ENCODE peak calls at places on chromosome 19, in eight cellular contexts. Y is psoas muscle; C is uterus; X is ascending aorta; O is Peyer's patch; N is sigmoid colon; Q is thyroid gland; F is CD8-positive, alpha-beta T cell. I is an unnamed sample. For H3K36me3, the result is how much of the 10 kb centered on the place peaks cover.

GRCh38 chr19:11364296-11364904 is 9.2 kb downstream of the PLPPR2 start:
- DNase-seq in X (no peak), C (no peak), O (no peak), Y (no peak), Q (no peak), F (no peak), N (no peak), I (no peak)

GRCh38 chr19:43465468-43466120 is at the start of gene LYPD3:
- DNase-seq in Q (no peak), F (no peak), O (peak), C (peak), N (no peak), X (no peak), Y (no peak), I (peak)

GRCh38 chr19:12668937-12669271 is 2.3 kb downstream of the WDR83 start:
- DNase-seq in Y (peak), O (no peak), Q (peak), N (peak), C (peak), F (no peak), X (no peak), I (peak)

GRCh38 chr19:12603714-12604113 is 6.9 kb downstream of the ZNF490 start:
- DNase-seq in C (no peak), Y (no peak), F (no peak), O (no peak), Q (no peak), N (no peak), X (no peak), I (no peak)

GRCh38 chr19:31338069-31338767 is 11.0 kb downstream of the TSHZ3 start:
- DNase-seq in X (no peak), C (peak), O (no peak), N (peak), Q (peak), F (no peak), Y (peak), I (no peak)

GRCh38 chr19:50565984-50566903 is 2.0 kb downstream of the LRRC4B start:
- DNase-seq in Q (no peak), O (no peak), Y (no peak), C (no peak), X (no peak), N (no peak), F (no peak), I (no peak)

GRCh38 chr19:12064266-12065099 is at the start of gene ZNF844:
- DNase-seq in X (peak), Y (peak), O (peak), Q (peak), N (peak), C (peak), F (peak), I (peak)

GRCh38 chr19:39297931-39298634 is 1.9 kb downstream of the IFNL1 start:
- DNase-seq in O (no peak), Q (no peak), X (no peak), N (peak), F (peak), C (no peak), Y (peak), I (no peak)

GRCh38 chr19:46471116-46471733 is at the start of gene PNMA8A:
- DNase-seq in F (no peak), X (peak), Y (peak), C (peak), O (no peak), Q (peak), N (peak), I (peak)

GRCh38 chr19:5949792-5950305 is 28.1 kb downstream of the RANBP3 start:
- DNase-seq in O (no peak), Q (peak), F (peak), Y (no peak), C (no peak), X (no peak), N (no peak), I (peak)

GRCh38 chr19:43476606-43477005 is 11.2 kb upstream of the LYPD3 start:
- DNase-seq in O (no peak), N (no peak), C (no peak), X (no peak), Y (no peak), Q (no peak), F (no peak), I (no peak)

GRCh38 chr19:42081584-42082258 is 5.8 kb downstream of the ZNF574 start:
- DNase-seq in O (no peak), N (no peak), Y (no peak), C (no peak), Q (no peak), F (no peak), X (no peak), I (no peak)

GRCh38 chr19:29965529-29965928 is 23.5 kb downstream of the URI1 start:
- DNase-seq in N (no peak), F (no peak), Y (no peak), O (no peak), Q (no peak), X (no peak), C (no peak), I (no peak)

GRCh38 chr19:37763488-37763887 is 15.9 kb downstream of the ZNF573 start:
- DNase-seq in X (no peak), F (no peak), O (no peak), Y (no peak), C (no peak), N (no peak), Q (no peak), I (no peak)

GRCh38 chr19:33193864-33194362 is at the start of gene LRP3:
- DNase-seq in N (no peak), Y (peak), F (no peak), C (peak), X (no peak), O (peak), Q (peak), I (no peak)

GRCh38 chr19:49009828-49010227 is 7.1 kb downstream of the LHB start:
- DNase-seq in F (no peak), N (no peak), Q (no peak), Y (no peak), C (no peak), O (no peak), X (no peak), I (no peak)
- H3K36me3 ChIP-seq in F (under half), N (under half), Q (half or more), Y (half or more), C (under half), O (under half), X (half or more), I (half or more)

GRCh38 chr19:7293795-7294570 is at the start of gene INSR:
- DNase-seq in Q (peak), O (peak), C (peak), Y (peak), X (peak), F (peak), N (peak), I (peak)

GRCh38 chr19:7295912-7296486 is 1.8 kb upstream of the INSR start:
- DNase-seq in X (no peak), Q (no peak), F (no peak), Y (no peak), C (no peak), O (no peak), N (no peak), I (no peak)

GRCh38 chr19:7294571-7295212 is 478 bp upstream of the INSR start:
- DNase-seq in Y (peak), F (no peak), O (peak), X (no peak), N (peak), C (peak), Q (peak), I (peak)

GRCh38 chr19:7292352-7292949 is 1.8 kb downstream of the INSR start:
- DNase-seq in N (no peak), F (no peak), C (no peak), X (no peak), O (no peak), Y (no peak), Q (no peak), I (no peak)

GRCh38 chr19:7292950-7293794 is 1.0 kb downstream of the INSR start:
- DNase-seq in F (no peak), N (peak), Q (peak), C (peak), X (no peak), O (peak), Y (peak), I (peak)
- H3K27ac ChIP-seq in F (no peak), N (peak), Q (no peak), C (peak), X (peak), O (peak), Y (peak), I (peak)

GRCh38 chr19:53813996-53814395 is 10.1 kb downstream of the NLRP12 start:
- DNase-seq in C (no peak), X (no peak), O (no peak), N (no peak), Y (no peak), F (no peak), Q (no peak), I (no peak)

GRCh38 chr19:53809518-53810186 is 14.5 kb downstream of the NLRP12 start:
- DNase-seq in O (no peak), X (no peak), C (no peak), Q (no peak), N (no peak), Y (no peak), F (no peak), I (no peak)

GRCh38 chr19:53810891-53811290 is 13.2 kb downstream of the NLRP12 start:
- DNase-seq in N (no peak), C (no peak), F (no peak), X (no peak), O (no peak), Y (no peak), Q (no peak), I (no peak)

GRCh38 chr19:53810187-53810546 is 13.9 kb downstream of the NLRP12 start:
- DNase-seq in Q (no peak), C (no peak), O (no peak), Y (no peak), N (no peak), X (no peak), F (no peak), I (no peak)

DNA sequence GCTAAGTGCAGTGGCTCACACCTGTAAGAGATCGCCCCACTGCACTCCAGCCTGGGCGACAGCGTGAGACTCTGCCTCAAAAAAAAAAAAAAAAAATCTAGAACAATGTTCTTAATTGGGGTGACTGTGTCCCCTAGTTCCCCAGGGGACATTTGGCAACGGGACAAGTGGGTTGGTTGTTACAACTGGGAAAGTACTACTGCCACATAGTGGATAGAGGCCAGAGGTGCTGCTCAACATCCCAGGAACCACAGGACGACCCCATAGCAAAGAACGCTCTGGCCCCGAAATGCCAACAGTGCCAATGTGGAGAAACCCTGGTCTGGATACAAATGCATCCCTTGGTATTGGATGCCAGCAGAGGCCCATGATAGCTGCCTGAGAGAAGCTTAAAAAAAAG is 11.8 kb downstream of the NLRP12 start:
- DNase-seq in Y (no peak), C (no peak), F (no peak), O (no peak), Q (no peak), N (no peak), X (no peak), I (no peak)
- TF ChIP-seq CTCF in Y (no peak), C (no peak), F (no peak), O (no peak), Q (no peak), N (no peak), X (no peak), I (no peak)

DNA sequence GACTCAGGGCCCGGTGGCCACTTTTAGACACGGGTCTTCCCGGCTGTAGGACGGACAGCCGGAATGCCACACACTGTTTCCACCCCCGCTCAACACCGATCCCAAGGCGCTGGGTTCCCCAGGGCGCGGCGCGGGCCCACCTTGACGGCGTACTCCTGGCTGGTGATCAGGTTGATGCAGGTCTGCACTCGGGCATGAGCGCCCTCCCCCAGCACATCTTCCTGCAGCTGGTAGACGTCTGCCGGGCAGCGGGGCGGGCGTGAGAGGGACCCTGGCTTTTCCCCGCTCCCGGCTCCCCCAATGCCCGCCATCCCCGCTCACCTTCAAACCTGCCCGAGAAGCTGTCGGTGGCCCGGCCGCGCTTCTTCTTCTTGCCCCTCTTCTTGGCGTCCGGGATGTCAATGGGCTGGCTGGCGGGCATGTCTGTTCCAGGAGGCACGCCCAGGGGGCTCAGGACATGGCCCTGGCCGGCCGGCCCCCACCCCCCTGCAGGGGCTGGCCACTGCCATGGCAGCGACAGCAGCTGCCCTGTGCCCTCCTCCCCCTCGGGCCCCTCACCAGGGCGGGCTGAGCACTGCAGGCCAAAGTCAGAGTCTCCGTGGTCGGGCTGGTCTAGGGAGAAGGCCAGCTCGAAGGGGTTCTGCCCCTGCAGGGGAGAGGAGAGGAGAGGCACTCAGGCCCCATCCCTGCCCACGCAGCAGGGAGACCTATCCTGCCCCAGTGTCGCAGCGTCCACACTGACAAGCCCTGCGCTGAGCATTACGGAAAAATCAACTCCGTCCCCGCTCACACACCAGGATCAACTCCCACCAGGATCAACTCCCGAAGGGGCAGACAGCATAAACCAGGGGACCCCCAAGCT is 4.8 kb downstream of the MKNK2 start:
- DNase-seq in X (no peak), O (no peak), N (peak), Q (peak), C (no peak), Y (peak), F (no peak), I (no peak)
- H3K36me3 ChIP-seq in X (under half), O (under half), N (under half), Q (under half), C (under half), Y (half or more), F (under half), I (under half)

GRCh38 chr19:18661346-18661745 is 22.1 kb upstream of the CRTC1 start:
- DNase-seq in Q (no peak), X (no peak), F (no peak), Y (no peak), C (no peak), O (no peak), N (no peak), I (no peak)

GRCh38 chr19:18663940-18664530 is 19.4 kb upstream of the CRTC1 start:
- DNase-seq in N (no peak), F (no peak), X (no peak), Y (no peak), C (no peak), Q (no peak), O (no peak), I (no peak)

GRCh38 chr19:18660939-18661338 is 22.5 kb upstream of the CRTC1 start:
- DNase-seq in Y (no peak), N (no peak), X (no peak), O (no peak), C (no peak), F (no peak), Q (no peak), I (no peak)

GRCh38 chr19:18665771-18666202 is 17.7 kb upstream of the CRTC1 start:
- DNase-seq in C (no peak), Y (no peak), Q (no peak), X (no peak), O (no peak), F (no peak), N (no peak), I (no peak)

GRCh38 chr19:18662972-18663732 is 20.3 kb upstream of the CRTC1 start:
- DNase-seq in C (no peak), N (no peak), X (no peak), O (no peak), F (no peak), Y (no peak), Q (no peak), I (no peak)
- H3K27ac ChIP-seq in C (no peak), N (peak), X (peak), O (no peak), F (no peak), Y (peak), Q (no peak), I (no peak)

DNA sequence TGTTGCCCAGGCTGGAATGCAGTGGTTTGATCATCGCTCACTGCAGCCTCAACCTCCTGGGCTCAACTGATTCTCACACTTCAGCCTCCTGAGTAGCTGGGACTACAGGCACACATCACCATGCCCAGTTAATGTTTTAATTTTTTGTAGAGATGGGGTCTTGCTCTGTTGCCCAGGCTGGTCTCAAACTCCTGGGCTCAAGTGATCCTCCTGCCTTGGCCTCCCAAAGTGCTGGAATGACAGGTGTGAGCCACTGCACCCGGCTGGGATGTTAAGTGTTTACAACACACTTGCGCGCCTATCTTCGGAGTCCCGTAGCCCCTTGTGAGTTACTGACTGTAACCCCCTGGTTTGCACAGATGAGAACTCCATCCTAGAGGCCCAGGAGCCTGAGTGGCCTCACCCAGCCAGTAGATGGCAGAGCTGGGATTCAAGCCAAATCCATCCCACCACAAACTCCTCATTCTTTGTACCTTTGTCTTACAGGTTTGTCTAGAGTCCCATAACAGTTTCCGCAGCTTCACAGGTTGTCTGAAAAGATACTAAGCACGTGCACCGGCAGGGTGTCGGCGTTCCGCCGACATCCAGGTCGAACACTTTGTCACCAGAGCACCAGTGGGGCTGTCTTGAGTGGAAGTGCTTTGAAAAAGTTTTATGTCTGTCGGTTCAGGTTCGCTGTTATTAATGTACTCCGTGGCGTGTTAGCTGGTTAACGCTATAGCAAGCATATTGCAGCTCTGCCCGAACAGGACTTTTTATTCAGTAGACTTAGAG is 14.7 kb downstream of the MAG start:
- DNase-seq in Y (no peak), N (no peak), X (no peak), Q (peak), F (no peak), O (no peak), C (no peak), I (no peak)
- TF ChIP-seq CTCF in Y (no peak), N (no peak), X (no peak), Q (no peak), F (no peak), O (no peak), C (no peak), I (no peak)

GRCh38 chr19:1125601-1126533 is 22.1 kb downstream of the GPX4 start:
- DNase-seq in X (no peak), C (no peak), F (no peak), N (no peak), Y (no peak), Q (no peak), O (no peak), I (no peak)

GRCh38 chr19:1122021-1122971 is 18.5 kb downstream of the GPX4 start:
- DNase-seq in C (no peak), N (peak), X (no peak), Y (peak), O (no peak), F (no peak), Q (no peak), I (no peak)

GRCh38 chr19:1122972-1123363 is 19.2 kb downstream of the GPX4 start:
- DNase-seq in X (no peak), Q (no peak), F (no peak), Y (peak), O (peak), N (no peak), C (peak), I (peak)

GRCh38 chr19:1123381-1123780 is 19.6 kb downstream of the GPX4 start:
- DNase-seq in X (no peak), C (no peak), Q (no peak), F (no peak), N (peak), O (no peak), Y (peak), I (no peak)

DNA sequence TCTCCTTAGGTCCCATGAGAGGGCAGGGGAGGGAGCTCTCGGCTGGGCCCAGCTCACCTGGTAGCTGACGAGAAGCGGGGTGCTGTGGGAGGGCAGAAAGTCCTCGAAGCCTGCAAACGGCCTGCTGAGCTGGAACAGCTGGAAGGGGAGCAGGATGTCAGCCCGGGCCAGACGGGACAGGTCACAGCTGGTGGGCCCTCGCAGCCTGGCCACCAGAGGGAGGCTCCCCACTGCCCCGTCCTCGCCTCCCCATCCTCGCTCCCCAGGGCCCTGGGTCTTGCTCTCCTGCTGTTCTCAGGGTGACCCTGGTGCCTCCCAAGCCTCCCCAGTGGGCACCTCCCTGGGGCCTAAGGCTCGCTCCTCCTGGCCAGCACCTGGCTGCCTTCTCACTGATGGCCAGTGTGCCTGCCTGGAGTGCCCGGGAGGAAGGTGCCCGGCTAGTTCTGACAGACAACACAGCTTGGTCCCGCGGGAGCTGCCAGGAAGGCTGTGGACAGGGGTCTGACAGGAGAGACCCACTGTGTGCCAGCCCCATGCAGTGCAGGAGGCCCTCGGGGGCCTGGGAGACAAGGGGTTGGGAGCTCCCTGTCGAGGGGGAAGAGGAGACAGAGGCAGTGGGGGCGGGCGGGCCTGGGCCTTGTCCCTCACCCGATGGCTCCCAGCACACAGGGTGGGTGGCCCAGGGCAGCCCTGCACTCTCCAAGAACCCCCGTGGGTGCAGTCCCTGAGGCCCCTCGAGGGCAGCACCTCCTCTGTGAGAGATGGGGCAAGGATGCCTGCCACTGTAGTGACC is 20.3 kb downstream of the GPX4 start:
- DNase-seq in F (no peak), O (no peak), X (no peak), Q (no peak), Y (no peak), C (no peak), N (peak), I (no peak)
- H3K36me3 ChIP-seq in F (half or more), O (under half), X (half or more), Q (half or more), Y (half or more), C (under half), N (under half), I (under half)

GRCh38 chr19:58007285-58007684 is 4.7 kb upstream of the ZNF606 start:
- DNase-seq in Y (no peak), Q (no peak), N (no peak), X (no peak), F (no peak), C (no peak), O (no peak), I (no peak)

GRCh38 chr19:58009666-58010301 is 7.2 kb upstream of the ZNF606 start:
- DNase-seq in N (peak), O (peak), F (peak), Y (peak), X (no peak), C (peak), Q (peak), I (peak)

GRCh38 chr19:58009301-58009665 is 6.7 kb upstream of the ZNF606 start:
- DNase-seq in Q (no peak), F (no peak), N (no peak), X (no peak), O (no peak), Y (no peak), C (no peak), I (no peak)

GRCh38 chr19:58010507-58010906 is 7.9 kb upstream of the ZNF606 start:
- DNase-seq in N (no peak), C (no peak), Q (no peak), X (no peak), Y (no peak), F (no peak), O (no peak), I (no peak)
- H3K27ac ChIP-seq in N (peak), C (no peak), Q (no peak), X (no peak), Y (no peak), F (no peak), O (no peak), I (no peak)

GRCh38 chr19:44540736-44541135 is 11.3 kb upstream of the CEACAM20 start:
- DNase-seq in Q (no peak), F (no peak), O (no peak), Y (no peak), N (no peak), C (no peak), X (no peak), I (no peak)
- TF ChIP-seq CTCF in Q (no peak), F (no peak), O (no peak), Y (no peak), N (no peak), C (no peak), X (no peak), I (no peak)

I was measured in lung.